ENCODE peak calls at places on chromosomes 16 and 17, in eight cellular contexts. Y, O, E, S, V, B, P and K are unnamed samples.

GRCh38 chr16:47311738-47312505 is 148.9 kb downstream of the ITFG1 start:
- DNase-seq in S (peak; percentile 12), P (peak; percentile 52), V (no peak), Y (peak; percentile 6), B (peak; percentile 19), O (no peak), E (peak; percentile 20), K (no peak)

GRCh38 chr17:28777178-28777577 is 33.4 kb downstream of the TRAF4 start:
- DNase-seq in S (no peak), V (no peak), B (no peak), P (no peak), O (no peak), E (no peak), Y (no peak), K (no peak)

GRCh38 chr16:24537474-24538337 is 1.7 kb upstream of the RBBP6 start:
- DNase-seq in O (peak; percentile 62), Y (peak; percentile 64), E (no peak), P (no peak), S (peak; percentile 27), V (no peak), B (no peak), K (no peak)

GRCh38 chr16:85746431-85747227 is 4.3 kb downstream of the C16orf74 start:
- DNase-seq in S (peak; percentile 80), Y (peak; percentile 89), B (peak; percentile 90), O (no peak), P (peak; percentile 32), E (no peak), V (peak; percentile 22), K (no peak)

GRCh38 chr16:85901760-85902365 is 2.9 kb downstream of the IRF8 start:
- DNase-seq in V (no peak), P (no peak), B (no peak), O (no peak), S (no peak), Y (no peak), E (no peak), K (no peak)

GRCh38 chr17:77206557-77206956 is 65.8 kb downstream of the SEC14L1 start:
- DNase-seq in Y (no peak), B (no peak), S (peak; percentile 18), V (no peak), P (no peak), E (no peak), O (no peak), K (no peak)

GRCh38 chr16:53913082-53913870 is 209.3 kb downstream of the FTO start:
- DNase-seq in B (no peak), V (peak; percentile 93), P (peak; percentile 87), S (peak; percentile 89), Y (no peak), E (no peak), O (no peak), K (no peak)

GRCh38 chr17:7211512-7212277 is 7.9 kb downstream of the DLG4 start:
- DNase-seq in B (no peak), S (no peak), P (no peak), Y (no peak), V (no peak), O (no peak), E (peak; percentile 52), K (no peak)

GRCh38 chr16:82938108-82938507 is 311.3 kb downstream of the CDH13 start:
- DNase-seq in V (no peak), B (no peak), O (no peak), P (no peak), Y (no peak), E (no peak), S (no peak), K (no peak)

GRCh38 chr16:24986512-24987303 is 28.5 kb downstream of the ARHGAP17 start:
- DNase-seq in B (peak; percentile 28), S (peak; percentile 90), P (peak; percentile 89), Y (no peak), V (peak; percentile 94), O (peak; percentile 83), E (no peak), K (no peak)

GRCh38 chr16:10765772-10766171 is 22.1 kb downstream of the NUBP1 start:
- DNase-seq in O (no peak), Y (no peak), V (no peak), E (no peak), P (no peak), B (no peak), S (no peak), K (no peak)

GRCh38 chr16:75250089-75250808 is 1.2 kb downstream of the BCAR1 start:
- DNase-seq in Y (no peak), P (no peak), B (peak; percentile 49), V (no peak), O (no peak), E (no peak), S (peak; percentile 69), K (no peak)

GRCh38 chr17:7136266-7136877 is 21.8 kb upstream of the ASGR2 start:
- DNase-seq in O (peak; percentile 63), B (peak; percentile 70), V (peak; percentile 76), Y (peak; percentile 57), E (peak; percentile 90), S (peak; percentile 83), P (peak; percentile 47), K (peak; percentile 81)

GRCh38 chr17:7559307-7560171 is 989 bp downstream of the TNFSF13 start:
- DNase-seq in Y (no peak), P (no peak), O (no peak), S (no peak), B (no peak), V (no peak), E (no peak), K (no peak)

GRCh38 chr17:8831234-8831849 is 32.2 kb upstream of the MFSD6L start:
- DNase-seq in S (no peak), V (no peak), P (no peak), Y (no peak), E (no peak), O (no peak), B (no peak), K (no peak)

GRCh38 chr16:82992826-82993225 is 366.1 kb downstream of the CDH13 start:
- DNase-seq in O (no peak), P (no peak), S (no peak), E (no peak), V (no peak), B (no peak), Y (no peak), K (no peak)

GRCh38 chr16:53501216-53501859 is 1.7 kb downstream of the AKTIP start:
- DNase-seq in V (no peak), B (no peak), E (no peak), O (no peak), P (no peak), S (no peak), Y (no peak), K (no peak)

GRCh38 chr16:89193576-89194293 is 6.6 kb downstream of the SLC22A31 start:
- DNase-seq in P (no peak), Y (no peak), V (no peak), B (no peak), O (no peak), E (peak; percentile 14), S (no peak), K (no peak)

GRCh38 chr17:80474231-80474932 is 2.0 kb downstream of the NPTX1 start:
- DNase-seq in P (no peak), Y (peak; percentile 58), V (peak; percentile 44), O (no peak), E (peak; percentile 67), B (no peak), S (peak; percentile 51), K (no peak)

GRCh38 chr17:28392491-28392890 is 13.5 kb downstream of the SLC46A1 start:
- DNase-seq in B (no peak), S (peak; percentile 76), V (no peak), Y (no peak), O (no peak), E (no peak), P (no peak), K (no peak)

GRCh38 chr16:80803341-80804060 is 897 bp downstream of the CDYL2 start:
- DNase-seq in V (peak; percentile 11), S (peak; percentile 61), O (no peak), P (no peak), Y (no peak), B (no peak), E (peak; percentile 63), K (no peak)

GRCh38 chr17:27356091-27356705 is 62.3 kb downstream of the WSB1 start:
- DNase-seq in V (no peak), O (no peak), B (no peak), E (no peak), S (no peak), P (no peak), Y (no peak), K (no peak)

GRCh38 chr16:14196011-14196410 is 124.9 kb downstream of the MRTFB start:
- DNase-seq in V (peak; percentile 18), O (no peak), B (no peak), S (no peak), Y (no peak), P (peak; percentile 39), E (no peak), K (no peak)

GRCh38 chr17:9057310-9057709 is 36.0 kb downstream of the NTN1 start:
- DNase-seq in Y (no peak), B (no peak), E (no peak), S (no peak), O (peak; percentile 6), P (no peak), V (no peak), K (no peak)

DNA sequence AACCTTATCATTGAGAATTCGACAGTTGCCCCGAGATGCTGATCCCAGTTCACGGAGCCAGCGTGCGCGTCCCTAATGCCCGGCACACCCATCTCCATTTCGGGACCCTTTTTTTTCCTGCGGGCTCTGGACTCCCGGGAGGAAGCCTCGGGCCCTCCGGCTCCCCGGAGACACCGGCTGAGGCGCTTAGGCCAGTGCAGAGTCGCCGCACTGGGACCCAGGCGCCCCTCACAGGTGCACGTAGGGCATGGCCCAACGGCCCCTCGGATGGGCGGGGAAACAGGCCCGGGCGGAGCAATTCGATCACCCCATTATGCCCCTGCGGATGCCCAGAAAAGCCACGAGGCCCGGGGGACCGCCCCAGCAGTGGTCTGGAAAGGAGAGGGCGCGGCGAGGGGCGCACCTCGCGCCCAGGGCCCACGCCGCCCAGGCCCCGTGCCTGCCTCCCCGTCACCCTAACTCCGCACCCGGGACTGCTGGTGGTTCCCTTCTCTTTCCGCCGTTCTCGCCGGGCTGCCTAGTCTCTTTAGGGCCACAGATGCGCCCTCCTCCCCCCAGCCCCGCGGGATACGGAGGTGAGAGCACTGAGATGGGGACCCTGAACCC is 18.5 kb upstream of the ZFHX3 start:
- DNase-seq in V (no peak), E (peak; percentile 65), S (no peak), B (no peak), Y (no peak), O (no peak), P (no peak), K (no peak)
- H3K4me1 ChIP-seq in V (peaks cover 47% of the 10 kb centered on the region), E (peaks cover 52% of the 10 kb centered on the region), S (peaks cover 39% of the 10 kb centered on the region), B (peaks cover 34% of the 10 kb centered on the region), Y (peaks cover 10% of the 10 kb centered on the region), O (peaks cover 66% of the 10 kb centered on the region), P (peaks cover 89% of the 10 kb centered on the region), K (no peaks in the 10 kb centered on the region)

GRCh38 chr16:67209565-67209964 is 10.6 kb downstream of the ELMO3 start:
- DNase-seq in Y (no peak), B (no peak), E (no peak), S (no peak), V (no peak), P (no peak), O (no peak), K (no peak)
- TF ChIP-seq EZH2 in Y (no peak), B (no peak), E (no peak), S (no peak), V (no peak), P (no peak), O (no peak), K (no peak)

GRCh38 chr17:34384822-34385605 is 22.0 kb upstream of the CCL1 start:
- DNase-seq in O (no peak), E (no peak), P (no peak), Y (no peak), B (no peak), V (no peak), S (no peak), K (no peak)
- H3K4me1 ChIP-seq in O (no peaks in the 10 kb centered on the region), E (no peaks in the 10 kb centered on the region), P (no peaks in the 10 kb centered on the region), Y (no peaks in the 10 kb centered on the region), B (no peaks in the 10 kb centered on the region), V (no peaks in the 10 kb centered on the region), S (no peaks in the 10 kb centered on the region), K (peaks cover 95% of the 10 kb centered on the region)

GRCh38 chr17:73953206-73954033 is 250.1 kb upstream of the RPL38 start:
- DNase-seq in S (no peak), B (no peak), P (no peak), E (no peak), V (no peak), Y (no peak), O (no peak), K (no peak)
- TF ChIP-seq EZH2 in S (no peak), B (no peak), P (no peak), E (no peak), V (no peak), Y (no peak), O (no peak), K (no peak)